ENCODE peak calls at places on chromosomes 12 and 14, in six cellular contexts. U is sciatic nerve; V is activated T-helper 1 cell treated with anti-CD3 and anti-CD28 coated beads, Interleukin-2, amount 50 U/mL, for 16 hours; N is AG08395; M is H9; G is NCI-H1694. T is an unnamed sample.

GRCh38 chr12:26611598-26611997 is 221.4 kb downstream of the ITPR2 start:
- DNase-seq in U (no peak), V (no peak), N (no peak), M (no peak), G (no peak), T (no peak)

GRCh38 chr14:91058017-91058675 is 2.3 kb downstream of the RPS6KA5 start:
- DNase-seq in U (no peak), V (no peak), N (no peak), M (no peak), G (no peak), T (no peak)

GRCh38 chr14:73944432-73945158 is 5.3 kb downstream of the FAM161B start:
- DNase-seq in U (no peak), V (no peak), N (no peak), M (no peak), G (no peak), T (no peak)

GRCh38 chr12:121789800-121790748 is 3.4 kb downstream of the RHOF start:
- DNase-seq in U (peak; percentile 78), V (peak; percentile 89), N (no peak), M (no peak), G (no peak), T (no peak)

GRCh38 chr12:53334822-53335221 is 1.3 kb downstream of the SP7 start:
- DNase-seq in U (no peak), V (no peak), N (no peak), M (no peak), G (no peak), T (no peak)

GRCh38 chr12:128970110-128970509 is 116.8 kb downstream of the GLT1D1 start:
- DNase-seq in U (no peak), V (no peak), N (no peak), M (no peak), G (no peak), T (no peak)

GRCh38 chr12:18421840-18422239 is 160.5 kb downstream of the PIK3C2G start:
- DNase-seq in U (no peak), V (no peak), N (peak; percentile 12), M (no peak), G (no peak), T (no peak)

GRCh38 chr12:131290255-131290959 is 336.7 kb downstream of the ADGRD1 start:
- DNase-seq in U (no peak), V (no peak), N (no peak), M (no peak), G (no peak), T (no peak)

GRCh38 chr14:74065746-74066575 is 18.3 kb downstream of the ALDH6A1 start:
- DNase-seq in U (no peak), V (no peak), N (no peak), M (no peak), G (no peak), T (no peak)

GRCh38 chr12:66956300-66956699 is 277.4 kb upstream of the GRIP1 start:
- DNase-seq in U (no peak), V (no peak), N (no peak), M (no peak), G (no peak), T (no peak)

GRCh38 chr14:99628832-99629618 is 15.9 kb upstream of the HHIPL1 start:
- DNase-seq in U (peak; percentile 86), V (peak; percentile 37), N (peak; percentile 87), M (peak; percentile 89), G (peak; percentile 58), T (peak; percentile 96)

GRCh38 chr14:53151867-53152626 is 1.1 kb downstream of the DDHD1 start:
- DNase-seq in U (peak; percentile 71), V (peak; percentile 49), N (peak; percentile 74), M (peak; percentile 41), G (peak; percentile 42), T (peak; percentile 70)

GRCh38 chr14:23056257-23056955 is 914 bp downstream of the CDH24 start:
- DNase-seq in U (peak; percentile 76), V (peak; percentile 51), N (peak; percentile 85), M (peak; percentile 87), G (no peak), T (peak; percentile 89)

GRCh38 chr12:52744493-52745156 is 32.5 kb downstream of the KRT76 start:
- DNase-seq in U (no peak), V (no peak), N (no peak), M (no peak), G (no peak), T (no peak)

GRCh38 chr12:5034605-5035004 is 9.1 kb upstream of the KCNA5 start:
- DNase-seq in U (no peak), V (no peak), N (no peak), M (no peak), G (no peak), T (no peak)

GRCh38 chr12:132853285-132854092 is 24.8 kb upstream of the GOLGA3 start:
- DNase-seq in U (no peak), V (no peak), N (no peak), M (no peak), G (no peak), T (no peak)

GRCh38 chr14:36661506-36662257 is at the start of gene PAX9:
- DNase-seq in U (peak; percentile 92), V (no peak), N (peak; percentile 94), M (peak; percentile 97), G (peak; percentile 94), T (peak; percentile 92)

GRCh38 chr14:68621400-68622365 is 171.2 kb downstream of the ZFP36L1 start:
- DNase-seq in U (no peak), V (no peak), N (peak; percentile 79), M (no peak), G (no peak), T (no peak)

GRCh38 chr12:103626498-103626897 is 39.4 kb downstream of the STAB2 start:
- DNase-seq in U (peak; percentile 67), V (no peak), N (no peak), M (peak; percentile 49), G (peak; percentile 69), T (peak; percentile 16)

GRCh38 chr12:5247144-5247543 is 184.8 kb upstream of the NTF3 start:
- DNase-seq in U (no peak), V (no peak), N (peak; percentile 77), M (no peak), G (no peak), T (no peak)